ENCODE peak calls at places on chromosomes 16 and 17, in seven cellular contexts. B is thoracic aorta; J is ascending aorta; K is CD8-positive, alpha-beta T cell; N is fibroblast of lung; E is iPS DF 6.9; X is adrenal gland. L is an unnamed sample. For H3K4me1, the result is how much of the 10 kb centered on the place peaks cover.

GRCh38 chr16:87410958-87411357 is 18.8 kb downstream of the MAP1LC3B start:
- DNase-seq in J (no peak), N (no peak), B (no peak), K (no peak), X (no peak), E (no peak), L (no peak)

GRCh38 chr16:88070341-88070740 is 119.1 kb downstream of the BANP start:
- DNase-seq in E (no peak), N (no peak), J (no peak), X (no peak), B (no peak), K (no peak), L (no peak)

GRCh38 chr17:10875984-10876555 is 38.2 kb upstream of the PIRT start:
- DNase-seq in E (peak), K (no peak), J (no peak), N (peak), X (no peak), B (no peak), L (peak)

GRCh38 chr16:87581867-87582220 is 20.5 kb upstream of the JPH3 start:
- DNase-seq in K (no peak), N (peak), X (peak), E (no peak), B (peak), J (peak), L (peak)

GRCh38 chr17:49898547-49899490 is 51.0 kb upstream of the TAC4 start:
- DNase-seq in K (no peak), N (no peak), X (peak), J (no peak), B (no peak), E (peak), L (no peak)

GRCh38 chr17:57938061-57938502 is 17.1 kb downstream of the CUEDC1 start:
- DNase-seq in X (no peak), J (no peak), E (no peak), K (no peak), B (no peak), N (no peak), L (no peak)

GRCh38 chr17:50950002-50950877 is 84.1 kb upstream of the TOB1 start:
- DNase-seq in K (peak), E (no peak), B (peak), X (peak), J (peak), N (peak), L (peak)

GRCh38 chr17:38861399-38861843 is 7.9 kb upstream of the RPL23 start:
- DNase-seq in X (no peak), J (no peak), E (no peak), N (no peak), K (no peak), B (no peak), L (no peak)

GRCh38 chr16:30151091-30151490 is 28.1 kb upstream of the MAPK3 start:
- DNase-seq in X (no peak), E (no peak), J (no peak), K (no peak), B (no peak), N (no peak), L (no peak)

GRCh38 chr17:65139045-65139764 is 2.0 kb downstream of the RGS9 start:
- DNase-seq in E (no peak), K (no peak), B (no peak), N (no peak), J (no peak), X (no peak), L (no peak)

GRCh38 chr17:30212750-30213149 is 22.7 kb downstream of the SLC6A4 start:
- DNase-seq in N (no peak), K (no peak), B (no peak), E (no peak), J (no peak), X (no peak), L (no peak)

GRCh38 chr16:64499211-64499610 is 622.7 kb downstream of the CDH11 start:
- DNase-seq in X (no peak), B (no peak), E (no peak), J (no peak), K (no peak), N (no peak), L (no peak)

GRCh38 chr16:22161999-22162657 is at the start of gene SDR42E2:
- DNase-seq in E (no peak), N (no peak), X (no peak), B (no peak), K (peak), J (no peak), L (no peak)

GRCh38 chr16:64206877-64207276 is 915.0 kb downstream of the CDH11 start:
- DNase-seq in E (no peak), J (no peak), B (no peak), X (no peak), K (no peak), N (peak), L (peak)

GRCh38 chr16:58331024-58331707 is 36.3 kb upstream of the PRSS54 start:
- DNase-seq in N (no peak), E (no peak), K (no peak), J (no peak), X (no peak), B (no peak), L (peak)
- H3K27ac ChIP-seq in N (no peak), E (no peak), K (no peak), J (no peak), X (no peak), B (no peak), L (no peak)

GRCh38 chr16:51149721-51150158 is 1.3 kb downstream of the SALL1 start:
- DNase-seq in K (no peak), X (no peak), J (no peak), B (no peak), E (no peak), N (no peak), L (no peak)
- H3K4me3 ChIP-seq in K (no peak), X (no peak), J (no peak), B (no peak), E (peak), N (peak), L (peak)

GRCh38 chr16:81480856-81481821 is 36.5 kb downstream of the CMIP start:
- DNase-seq in K (no peak), J (peak), X (peak), B (no peak), E (no peak), N (peak), L (no peak)
- H3K4me1 ChIP-seq in K (half or more), J (under half), X (under half), B (under half), E (under half), N (under half), L (under half)

DNA sequence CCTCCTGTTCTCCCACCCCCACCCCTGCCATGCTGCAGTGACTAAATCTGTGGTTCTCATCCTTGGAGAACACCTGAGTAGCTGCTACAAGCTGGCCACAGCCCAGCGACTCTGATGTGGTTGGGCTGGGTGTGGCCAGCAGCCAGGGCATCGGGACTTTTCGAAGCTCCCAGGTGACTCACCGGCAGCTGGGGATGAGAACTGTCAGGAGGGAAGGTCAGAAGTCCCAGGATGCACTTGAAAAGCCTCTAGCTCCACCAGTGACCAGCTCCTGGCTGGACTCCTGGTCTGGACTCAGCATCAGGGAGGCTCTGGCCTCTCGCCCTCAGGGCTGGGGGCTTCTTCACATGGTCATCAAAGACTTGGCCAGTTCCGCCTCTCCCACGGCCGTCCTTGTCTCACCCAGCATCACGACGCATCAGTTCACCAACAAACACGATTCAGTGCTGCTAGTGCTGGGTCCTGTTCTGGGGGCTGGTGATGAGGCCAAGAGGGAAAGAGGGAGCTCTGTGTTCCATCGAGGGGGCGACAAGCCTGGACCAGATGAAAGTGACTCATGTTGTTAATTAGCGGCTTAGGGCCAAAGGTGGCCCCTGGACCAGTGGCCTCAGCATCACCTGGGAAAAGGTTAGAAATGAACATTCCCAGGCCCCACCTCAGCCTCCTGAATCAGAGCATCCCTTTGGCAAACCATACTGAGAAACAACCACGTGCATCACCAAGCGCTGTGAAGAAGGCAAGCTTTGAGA is 3.9 kb upstream of the C17orf99 start:
- DNase-seq in N (peak), B (no peak), K (no peak), X (peak), E (no peak), J (no peak), L (no peak)
- H3K27ac ChIP-seq in N (no peak), B (no peak), K (no peak), X (no peak), E (no peak), J (no peak), L (no peak)